ENCODE peak calls at places on chromosomes 5 and 9, in eight cellular contexts. N, T, Z, V, Y, O, I and S are unnamed samples.
A peak's percentile ranks its signal among the peaks of the same experiment; 100 is the strongest.

GRCh38 chr5:60779431-60779830 is 64.6 kb downstream of the ELOVL7 start:
- DNase-seq in N (no peak), T (no peak), Z (no peak), V (no peak), Y (no peak), O (no peak), I (no peak), S (no peak)

GRCh38 chr5:164332349-164333196 is 827.2 kb downstream of the MAT2B start:
- DNase-seq in N (no peak), T (no peak), Z (no peak), V (no peak), Y (no peak), O (no peak), I (no peak), S (no peak)

GRCh38 chr9:126397056-126397455 is 70.4 kb downstream of the MVB12B start:
- DNase-seq in N (no peak), T (peak; percentile 35), Z (no peak), V (no peak), Y (peak; percentile 91), O (no peak), I (no peak), S (no peak)

GRCh38 chr5:20615888-20616563 is 628.0 kb upstream of the CDH18 start:
- DNase-seq in N (no peak), T (no peak), Z (no peak), V (no peak), Y (no peak), O (no peak), I (no peak), S (no peak)

GRCh38 chr9:122900791-122901190 is 4.4 kb downstream of the RC3H2 start:
- DNase-seq in N (no peak), T (no peak), Z (no peak), V (no peak), Y (no peak), O (no peak), I (no peak), S (no peak)

GRCh38 chr5:1171340-1171941 is 30.0 kb upstream of the SLC6A19 start:
- DNase-seq in N (no peak), T (no peak), Z (peak; percentile 34), V (peak; percentile 4), Y (no peak), O (no peak), I (no peak), S (no peak)

GRCh38 chr9:136711751-136712689 is at the start of gene DIPK1B:
- DNase-seq in N (no peak), T (no peak), Z (no peak), V (peak; percentile 45), Y (no peak), O (no peak), I (no peak), S (no peak)

GRCh38 chr9:108687360-108687981 is 168.3 kb downstream of the ACTL7B start:
- DNase-seq in N (no peak), T (peak; percentile 50), Z (no peak), V (no peak), Y (no peak), O (no peak), I (peak; percentile 68), S (peak; percentile 25)

GRCh38 chr5:173663810-173664526 is 47.5 kb upstream of the BOD1 start:
- DNase-seq in N (peak; percentile 76), T (no peak), Z (no peak), V (peak; percentile 43), Y (no peak), O (peak; percentile 75), I (no peak), S (no peak)

GRCh38 chr5:163730206-163730782 is 224.9 kb downstream of the MAT2B start:
- DNase-seq in N (no peak), T (no peak), Z (no peak), V (no peak), Y (no peak), O (no peak), I (no peak), S (no peak)

GRCh38 chr5:171149333-171149732 is 159.7 kb upstream of the TLX3 start:
- DNase-seq in N (no peak), T (no peak), Z (no peak), V (no peak), Y (no peak), O (no peak), I (no peak), S (no peak)

GRCh38 chr5:42522783-42523182 is 99.5 kb downstream of the GHR start:
- DNase-seq in N (no peak), T (no peak), Z (no peak), V (no peak), Y (no peak), O (no peak), I (no peak), S (no peak)

GRCh38 chr5:102796014-102796413 is 40.9 kb downstream of the PAM start:
- DNase-seq in N (no peak), T (no peak), Z (no peak), V (no peak), Y (no peak), O (no peak), I (no peak), S (no peak)

GRCh38 chr9:134382733-134383132 is 56.5 kb downstream of the RXRA start:
- DNase-seq in N (no peak), T (no peak), Z (peak; percentile 90), V (no peak), Y (no peak), O (no peak), I (no peak), S (no peak)

GRCh38 chr9:134381262-134381661 is 55.0 kb downstream of the RXRA start:
- DNase-seq in N (no peak), T (no peak), Z (no peak), V (no peak), Y (no peak), O (no peak), I (no peak), S (no peak)

GRCh38 chr9:134384811-134385479 is 58.7 kb downstream of the RXRA start:
- DNase-seq in N (no peak), T (no peak), Z (no peak), V (no peak), Y (no peak), O (no peak), I (no peak), S (peak; percentile 66)

GRCh38 chr9:134381671-134382505 is 55.6 kb downstream of the RXRA start:
- DNase-seq in N (no peak), T (no peak), Z (peak; percentile 64), V (no peak), Y (peak; percentile 75), O (no peak), I (no peak), S (no peak)

DNA sequence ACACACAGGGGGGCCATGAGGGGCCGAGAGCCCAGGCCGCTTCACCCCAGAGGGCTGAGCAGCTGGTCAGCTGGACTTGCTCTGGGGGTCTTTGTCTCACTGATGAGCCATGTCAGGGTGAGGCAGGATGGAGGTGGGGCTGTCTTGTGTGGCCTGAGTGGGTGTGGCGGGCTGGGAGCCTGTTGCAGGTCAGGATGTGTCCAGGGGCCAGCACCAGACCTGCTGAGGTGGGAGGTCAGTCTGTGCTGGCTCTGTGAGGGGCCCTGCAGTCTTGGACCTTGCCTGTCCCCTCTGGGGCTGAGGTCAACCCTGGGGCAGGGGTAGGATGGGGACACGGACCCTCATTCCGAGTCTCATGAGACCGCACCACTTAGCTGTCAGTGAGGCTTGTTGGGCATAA is 56.9 kb downstream of the RXRA start:
- DNase-seq in N (no peak), T (no peak), Z (no peak), V (no peak), Y (no peak), O (no peak), I (no peak), S (no peak)
- H3K27ac ChIP-seq in N (no peak overlapping the region), T (no peak overlapping the region), Z (peak overlapping the region; percentile 79), V (no peak overlapping the region), Y (no peak overlapping the region), O (peak overlapping the region; percentile 34), I (no peak overlapping the region), S (no peak overlapping the region)

GRCh38 chr5:94540856-94541494 is 77.4 kb downstream of the KIAA0825 start:
- DNase-seq in N (no peak), T (no peak), Z (no peak), V (no peak), Y (no peak), O (no peak), I (no peak), S (no peak)
- H3K27ac ChIP-seq in N (no peak overlapping the region), T (no peak overlapping the region), Z (no peak overlapping the region), V (no peak overlapping the region), Y (no peak overlapping the region), O (no peak overlapping the region), I (no peak overlapping the region), S (no peak overlapping the region)

GRCh38 chr5:139946006-139946405 is 97.1 kb downstream of the NRG2 start:
- DNase-seq in N (no peak), T (no peak), Z (no peak), V (no peak), Y (no peak), O (no peak), I (no peak), S (no peak)
- H3K27ac ChIP-seq in N (no peak overlapping the region), T (no peak overlapping the region), Z (no peak overlapping the region), V (no peak overlapping the region), Y (no peak overlapping the region), O (no peak overlapping the region), I (no peak overlapping the region), S (no peak overlapping the region)

DNA sequence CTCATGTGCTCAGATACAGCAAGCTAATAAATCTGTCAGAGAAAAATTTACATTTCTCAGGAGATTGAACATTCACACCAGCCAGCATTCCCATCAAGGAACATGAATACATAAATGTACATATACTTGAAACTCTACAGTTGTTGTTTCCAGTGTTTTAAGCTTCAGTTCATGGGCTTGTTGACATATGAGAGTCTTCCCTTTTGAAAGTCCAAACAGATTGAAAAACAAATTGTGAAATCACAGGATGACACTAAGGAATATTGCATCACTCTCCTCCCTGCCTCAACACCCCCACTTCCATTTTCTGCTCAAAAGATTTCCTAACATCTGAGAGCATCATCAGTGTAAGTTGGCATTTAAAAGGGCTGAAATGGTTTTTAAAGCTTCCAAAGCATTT is 81.7 kb downstream of the ARRDC3 start:
- DNase-seq in N (peak; percentile 44), T (no peak), Z (no peak), V (no peak), Y (no peak), O (no peak), I (no peak), S (no peak)
- H3K27ac ChIP-seq in N (no peak overlapping the region), T (no peak overlapping the region), Z (peak overlapping the region; percentile 13), V (no peak overlapping the region), Y (no peak overlapping the region), O (no peak overlapping the region), I (no peak overlapping the region), S (peak overlapping the region; percentile 28)